ENCODE peak calls at places on chromosome X, in four cellular contexts. J, B, A and T are unnamed samples.

GRCh38 chrX:107324493-107325310 is 118.3 kb downstream of the DNAAF6 start:
- DNase-seq in J (peak; percentile 22), B (no peak), A (peak; percentile 41), T (peak; percentile 26)

GRCh38 chrX:106802063-106802387 is 448 bp upstream of the TBC1D8B start:
- DNase-seq in J (peak; percentile 46), B (no peak), A (no peak), T (no peak)

GRCh38 chrX:113800955-113801354 is 782.9 kb upstream of the HTR2C start:
- DNase-seq in J (no peak), B (no peak), A (no peak), T (no peak)

GRCh38 chrX:129520151-129520550 is 3.1 kb downstream of the SMARCA1 start:
- DNase-seq in J (no peak), B (no peak), A (no peak), T (no peak)

GRCh38 chrX:149221246-149221645 is 283.9 kb downstream of the IDS start:
- DNase-seq in J (no peak), B (no peak), A (no peak), T (no peak)

GRCh38 chrX:140343226-140343873 is 161.5 kb downstream of the SOX3 start:
- DNase-seq in J (no peak), B (no peak), A (no peak), T (no peak)

GRCh38 chrX:39730671-39731389 is 366.9 kb downstream of the BCOR start:
- DNase-seq in J (peak; percentile 94), B (peak; percentile 71), A (peak; percentile 68), T (peak; percentile 84)

GRCh38 chrX:8728932-8729331 is 3.0 kb downstream of the ANOS1 start:
- DNase-seq in J (no peak), B (no peak), A (no peak), T (no peak)

GRCh38 chrX:134460861-134461218 is 875 bp downstream of the HPRT1 start:
- DNase-seq in J (peak; percentile 11), B (no peak), A (no peak), T (peak; percentile 13)

GRCh38 chrX:119809185-119809666 is 17.8 kb upstream of the RPL39 start:
- DNase-seq in J (peak; percentile 81), B (no peak), A (no peak), T (no peak)

GRCh38 chrX:11143931-11144678 is 33.0 kb downstream of the HCCS start:
- DNase-seq in J (peak; percentile 81), B (peak; percentile 57), A (peak; percentile 38), T (peak; percentile 87)

GRCh38 chrX:11528623-11529022 is 137.1 kb downstream of the ARHGAP6 start:
- DNase-seq in J (no peak), B (no peak), A (no peak), T (peak; percentile 17)

GRCh38 chrX:11100281-11101035 is 10.7 kb upstream of the HCCS start:
- DNase-seq in J (peak; percentile 68), B (no peak), A (no peak), T (peak; percentile 76)

GRCh38 chrX:50721771-50722521 is 92.0 kb downstream of the SHROOM4 start:
- DNase-seq in J (no peak), B (no peak), A (no peak), T (no peak)

GRCh38 chrX:52933976-52934703 is 24.2 kb downstream of the FAM156A start:
- DNase-seq in J (no peak), B (peak; percentile 32), A (no peak), T (no peak)

GRCh38 chrX:96719161-96719875 is 34.7 kb downstream of the DIAPH2 start:
- DNase-seq in J (no peak), B (no peak), A (no peak), T (no peak)

GRCh38 chrX:46965125-46965758 is 53.0 kb downstream of the JADE3 start:
- DNase-seq in J (peak; percentile 65), B (no peak), A (no peak), T (peak; percentile 52)

GRCh38 chrX:10633722-10634121 is 13.3 kb upstream of the MID1 start:
- DNase-seq in J (peak; percentile 78), B (no peak), A (no peak), T (peak; percentile 78)

GRCh38 chrX:71532753-71533425 is at the start of gene OGT:
- DNase-seq in J (peak; percentile 98), B (peak; percentile 93), A (peak; percentile 89), T (peak; percentile 98)
- TF ChIP-seq CTCF in J (no peak), B (no peak), A (peak; percentile 26), T (no peak)

GRCh38 chrX:131827935-131828334 is 195.2 kb upstream of the STK26 start:
- DNase-seq in J (peak; percentile 65), B (no peak), A (no peak), T (peak; percentile 26)

GRCh38 chrX:131830400-131831184 is 192.5 kb upstream of the STK26 start:
- DNase-seq in J (peak; percentile 91), B (peak; percentile 53), A (peak; percentile 70), T (peak; percentile 80)

GRCh38 chrX:131831185-131831520 is 191.9 kb upstream of the STK26 start:
- DNase-seq in J (no peak), B (no peak), A (no peak), T (no peak)

GRCh38 chrX:131826572-131826971 is 196.5 kb upstream of the STK26 start:
- DNase-seq in J (no peak), B (no peak), A (no peak), T (no peak)

DNA sequence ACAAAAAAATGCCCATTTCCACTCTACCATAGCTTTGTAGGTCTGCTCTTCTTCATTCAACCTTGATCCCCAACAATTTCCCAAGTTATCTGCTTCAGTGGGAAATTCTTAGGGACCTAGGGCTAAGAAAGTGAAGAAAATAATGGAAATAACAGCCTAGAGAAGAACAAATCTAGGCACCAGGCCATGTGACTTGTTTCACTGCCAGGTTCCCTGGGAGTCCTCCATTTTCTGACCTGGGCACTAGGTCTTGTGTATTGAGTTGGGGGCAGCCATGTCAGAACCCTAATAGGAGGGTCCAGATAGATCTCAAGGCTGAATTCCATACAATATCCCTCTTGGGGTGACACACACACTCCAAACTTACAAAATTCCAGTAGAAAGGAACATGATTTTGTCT is 194.6 kb upstream of the STK26 start:
- DNase-seq in J (no peak), B (no peak), A (no peak), T (no peak)
- H3K4me3 ChIP-seq in J (peak overlapping the region; percentile 54), B (no peak overlapping the region), A (no peak overlapping the region), T (no peak overlapping the region)

GRCh38 chrX:124018031-124018430 is 56.5 kb downstream of the STAG2 start:
- DNase-seq in J (no peak), B (no peak), A (no peak), T (peak; percentile 13)
- TF ChIP-seq CTCF in J (no peak), B (no peak), A (peak; percentile 32), T (peak; percentile 1)

DNA sequence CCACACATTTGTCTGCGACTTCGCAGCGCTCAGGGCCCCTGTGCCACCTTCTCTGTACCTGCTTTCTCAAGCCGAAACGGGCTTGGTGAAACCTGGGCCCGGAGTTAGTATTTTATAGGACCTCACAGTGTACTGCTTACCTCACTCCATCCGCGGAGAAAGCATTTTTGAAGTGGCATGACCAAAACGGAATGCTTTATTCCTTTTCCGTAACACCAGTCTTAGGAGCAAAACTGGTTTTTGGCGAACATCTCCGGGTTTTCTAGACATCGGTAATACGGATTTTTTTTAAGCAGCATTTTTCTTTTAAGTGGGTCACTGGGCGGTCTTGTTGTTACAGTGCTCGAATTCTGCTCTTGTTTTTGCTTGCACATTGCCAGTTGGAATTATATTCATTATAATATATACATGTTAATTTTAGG is 3.6 kb downstream of the ZIC3 start:
- DNase-seq in J (no peak), B (no peak), A (no peak), T (no peak)
- H3K4me3 ChIP-seq in J (no peak overlapping the region), B (no peak overlapping the region), A (no peak overlapping the region), T (no peak overlapping the region)

GRCh38 chrX:33465137-33465536 is 253.8 kb upstream of the DMD start:
- DNase-seq in J (no peak), B (no peak), A (no peak), T (no peak)
- TF ChIP-seq CTCF in J (no peak), B (no peak), A (no peak), T (no peak)

GRCh38 chrX:68695206-68695845 is 47.9 kb downstream of the STARD8 start:
- DNase-seq in J (no peak), B (no peak), A (no peak), T (no peak)

GRCh38 chrX:68696267-68696666 is 48.8 kb downstream of the STARD8 start:
- DNase-seq in J (no peak), B (no peak), A (no peak), T (no peak)

GRCh38 chrX:68693481-68694410 is 46.3 kb downstream of the STARD8 start:
- DNase-seq in J (peak; percentile 35), B (no peak), A (peak; percentile 50), T (peak; percentile 73)

GRCh38 chrX:68692651-68693050 is 45.2 kb downstream of the STARD8 start:
- DNase-seq in J (no peak), B (no peak), A (no peak), T (no peak)

DNA sequence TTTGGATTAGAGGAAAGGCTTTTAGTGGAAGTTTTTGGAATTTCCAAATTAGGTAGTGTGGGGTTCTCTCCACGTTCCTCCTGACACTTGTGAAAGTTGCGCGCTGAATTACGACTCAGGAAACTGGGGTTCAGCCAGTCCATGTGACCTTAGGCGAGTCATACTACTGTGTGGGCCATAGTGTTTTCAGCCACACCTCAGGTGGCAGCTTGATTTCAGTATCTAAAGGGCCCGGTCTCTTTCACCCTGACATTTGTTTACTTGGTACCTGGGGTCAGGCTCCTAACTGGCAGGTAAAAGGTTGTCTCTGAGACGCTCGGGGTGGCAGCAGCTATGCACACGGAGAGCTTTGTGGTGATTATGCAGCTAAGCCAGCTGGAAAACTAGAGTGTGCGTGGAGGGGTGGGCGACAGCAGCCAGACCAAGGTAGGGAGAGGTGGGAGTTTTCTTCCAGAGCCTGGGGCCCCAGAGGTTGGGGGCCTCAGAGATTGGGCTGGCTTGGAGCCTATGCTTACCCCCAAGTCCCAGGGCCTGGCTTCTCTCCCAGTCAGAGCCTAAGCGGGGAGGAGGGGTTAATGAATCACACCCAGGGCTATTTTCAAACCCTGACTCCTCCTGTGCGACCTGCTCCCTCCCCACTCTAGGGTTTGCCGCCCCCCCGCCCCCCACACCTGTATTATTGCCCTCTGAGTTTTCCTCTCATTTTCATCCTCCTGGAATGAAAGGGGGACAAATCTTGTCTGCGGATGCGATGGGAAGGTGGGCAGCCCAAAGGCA is 47.2 kb downstream of the STARD8 start:
- DNase-seq in J (no peak), B (no peak), A (no peak), T (peak; percentile 3)
- H3K4me3 ChIP-seq in J (peak overlapping the region; percentile 52), B (no peak overlapping the region), A (peak overlapping the region; percentile 45), T (peak overlapping the region; percentile 56)